ENCODE peak calls at places on chromosomes 3 and 15, in eight cellular contexts. N is left ventricle myocardium inferior, X is thyroid gland, F is spleen, U is K562, Y is lower lobe of right lung, E is heart left ventricle, Z is Panc1. C is an unnamed sample. For H3K4me1, the result is how much of the 10 kb centered on the place peaks cover.

GRCh38 chr3:171204942-171205341 is 178.4 kb upstream of the SLC2A2 start:
- DNase-seq in Y (no peak), U (no peak), N (no peak), X (no peak), F (no peak), E (no peak), Z (no peak), C (no peak)

GRCh38 chr3:53162672-53163458 is 1.9 kb downstream of the PRKCD start:
- DNase-seq in Z (no peak), X (peak), Y (no peak), E (no peak), N (no peak), U (peak), F (peak), C (no peak)

GRCh38 chr3:101603184-101603583 is 29.2 kb downstream of the PCNP start:
- DNase-seq in Z (no peak), F (no peak), X (no peak), U (no peak), E (no peak), Y (no peak), N (no peak), C (no peak)

GRCh38 chr3:134255399-134255798 is 4.7 kb upstream of the RYK start:
- DNase-seq in X (no peak), E (no peak), Z (no peak), Y (no peak), F (no peak), N (no peak), U (no peak), C (no peak)

GRCh38 chr15:31824009-31824408 is 206.3 kb upstream of the CHRNA7 start:
- DNase-seq in F (no peak), X (no peak), Z (no peak), N (no peak), U (no peak), Y (no peak), E (no peak), C (no peak)

GRCh38 chr15:93135997-93136397 is 47.0 kb upstream of the RGMA start:
- DNase-seq in F (no peak), Y (no peak), U (no peak), N (no peak), E (no peak), Z (no peak), X (no peak), C (no peak)

GRCh38 chr3:5095879-5096278 is 26.2 kb upstream of the ARL8B start:
- DNase-seq in F (no peak), U (no peak), E (peak), X (no peak), Y (no peak), N (peak), Z (no peak), C (no peak)

GRCh38 chr3:11607816-11608215 is 35.9 kb downstream of the VGLL4 start:
- DNase-seq in Y (no peak), F (no peak), N (no peak), E (no peak), Z (no peak), U (peak), X (no peak), C (no peak)

GRCh38 chr3:105274958-105275357 is 91.8 kb upstream of the ALCAM start:
- DNase-seq in Z (no peak), X (no peak), F (no peak), Y (no peak), N (no peak), U (no peak), E (no peak), C (no peak)

GRCh38 chr3:120200836-120201235 is 84.2 kb downstream of the GPR156 start:
- DNase-seq in Z (no peak), F (no peak), X (no peak), U (no peak), E (no peak), Y (no peak), N (no peak), C (no peak)

GRCh38 chr3:45981321-45982038 is 14.1 kb downstream of the FYCO1 start:
- DNase-seq in F (no peak), U (peak), X (peak), Y (no peak), Z (no peak), N (no peak), E (no peak), C (no peak)

GRCh38 chr15:63481105-63481810 is 23.1 kb upstream of the USP3 start:
- DNase-seq in Z (no peak), F (no peak), X (no peak), U (no peak), N (no peak), E (no peak), Y (no peak), C (no peak)

GRCh38 chr15:52163321-52164190 is 27.6 kb downstream of the GNB5 start:
- DNase-seq in F (no peak), Z (no peak), U (peak), E (no peak), N (no peak), X (no peak), Y (no peak), C (no peak)

GRCh38 chr3:140809326-140809725 is 131.5 kb downstream of the TRIM42 start:
- DNase-seq in N (no peak), U (no peak), E (no peak), Z (no peak), Y (no peak), X (no peak), F (no peak), C (no peak)
- H3K27ac ChIP-seq in N (no peak), U (no peak), E (no peak), Z (no peak), Y (no peak), X (no peak), F (no peak), C (no peak)

GRCh38 chr3:41200669-41201021 is 1.3 kb downstream of the CTNNB1 start:
- DNase-seq in E (no peak), U (peak), X (peak), Z (no peak), F (no peak), N (no peak), Y (no peak), C (no peak)

GRCh38 chr3:41205591-41205990 is 6.3 kb downstream of the CTNNB1 start:
- DNase-seq in Y (no peak), U (no peak), E (no peak), F (no peak), N (no peak), X (no peak), Z (no peak), C (no peak)

GRCh38 chr3:41204369-41204768 is 5.1 kb downstream of the CTNNB1 start:
- DNase-seq in X (no peak), Y (no peak), F (no peak), N (no peak), U (no peak), Z (no peak), E (no peak), C (no peak)

GRCh38 chr3:41202075-41202833 is 2.9 kb downstream of the CTNNB1 start:
- DNase-seq in U (no peak), X (no peak), Y (no peak), E (no peak), F (no peak), N (no peak), Z (no peak), C (no peak)

DNA sequence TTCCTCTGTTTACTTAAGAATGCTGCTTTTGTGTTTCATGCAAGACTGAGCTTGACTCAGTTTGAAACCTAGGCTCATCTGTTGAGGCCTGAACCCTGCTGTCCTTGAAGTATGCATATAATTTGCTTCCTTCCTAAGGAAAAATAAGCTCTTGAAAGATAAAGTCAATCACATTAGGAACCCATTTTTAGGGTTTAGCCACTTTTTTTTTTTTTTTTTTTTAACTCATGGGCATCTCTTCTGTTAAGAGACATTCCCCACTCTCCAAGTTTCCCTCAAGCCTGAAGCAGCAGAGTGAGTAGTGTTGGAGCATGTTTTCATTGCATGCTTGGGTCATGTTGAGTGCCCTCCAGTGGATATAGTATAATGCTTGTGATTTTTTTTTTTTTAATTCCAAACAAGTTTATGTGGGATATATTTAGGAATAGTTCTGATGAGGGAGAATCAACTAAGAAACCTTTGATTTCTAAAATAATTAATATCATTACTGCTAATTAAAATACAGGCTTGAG is 3.6 kb downstream of the CTNNB1 start:
- DNase-seq in U (no peak), F (no peak), Y (no peak), X (peak), Z (no peak), E (no peak), N (no peak), C (no peak)
- TF ChIP-seq CTCF in U (peak), F (no peak), Y (peak), X (no peak), Z (peak), E (no peak), N (peak), C (peak)

GRCh38 chr3:114502204-114502603 is 208.4 kb downstream of the TIGIT start:
- DNase-seq in N (no peak), E (no peak), U (no peak), X (no peak), F (no peak), Z (no peak), Y (no peak), C (no peak)
- H3K4me1 ChIP-seq in N (half or more), E (under half), U (under half), X (under half), F (under half), Z (under half), Y (under half), C (under half)

DNA sequence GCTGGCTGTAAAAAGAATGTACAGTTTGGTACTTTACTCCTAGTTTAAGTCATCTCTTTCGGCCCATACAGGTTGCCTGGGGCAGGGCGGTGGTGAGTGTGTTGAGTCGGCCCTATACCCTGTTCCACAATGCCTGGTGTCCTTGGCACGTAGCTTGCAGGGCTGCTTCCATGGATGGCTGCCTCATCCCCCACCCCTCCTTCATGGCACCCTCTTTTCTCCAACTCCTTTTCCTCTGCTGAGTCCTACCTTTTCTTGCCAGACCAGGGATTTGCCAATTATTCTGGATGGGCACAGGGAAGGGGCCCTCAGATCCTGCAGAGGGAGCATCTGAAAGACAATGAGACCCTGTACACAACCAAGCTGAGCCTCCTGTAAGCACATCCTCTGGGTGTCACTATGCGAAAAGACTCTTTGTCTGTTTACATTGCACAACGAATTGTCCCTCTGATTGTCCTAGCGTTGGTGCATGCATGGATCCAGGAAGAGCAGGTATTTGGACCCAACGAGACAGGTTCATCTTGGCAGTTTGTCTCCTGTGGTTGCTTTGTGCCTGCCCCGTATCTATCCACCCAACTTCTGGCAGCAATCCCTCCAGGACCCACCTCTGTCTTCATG is 73.6 kb upstream of the CGNL1 start:
- DNase-seq in U (no peak), Y (no peak), X (no peak), F (no peak), N (no peak), E (no peak), Z (no peak), C (no peak)
- H3K27ac ChIP-seq in U (no peak), Y (no peak), X (no peak), F (no peak), N (no peak), E (no peak), Z (no peak), C (no peak)

GRCh38 chr3:139236336-139236735 is 107.5 kb upstream of the MRPS22 start:
- DNase-seq in N (no peak), X (no peak), Y (no peak), F (no peak), E (no peak), Z (no peak), U (no peak), C (no peak)

GRCh38 chr3:139238281-139239030 is 105.4 kb upstream of the MRPS22 start:
- DNase-seq in N (no peak), X (no peak), E (no peak), F (no peak), Z (no peak), U (no peak), Y (no peak), C (no peak)

DNA sequence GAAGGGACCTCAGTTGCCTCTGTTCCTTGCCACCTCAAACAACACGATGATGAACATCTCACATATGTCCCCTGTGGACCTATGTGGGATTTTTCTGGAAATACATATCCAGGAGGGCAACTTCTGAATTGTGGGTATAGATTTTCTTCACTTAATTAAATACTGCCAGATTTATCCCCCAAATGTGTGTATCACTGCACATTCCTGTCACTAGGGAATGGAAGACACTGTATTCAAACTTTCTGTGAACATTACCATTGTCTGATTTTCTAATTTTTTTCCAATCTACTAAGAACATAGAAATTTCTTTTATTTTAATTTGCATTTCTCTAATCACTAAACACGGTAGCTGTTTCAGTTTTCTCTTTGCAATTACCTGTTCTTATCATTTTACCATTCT is 102.0 kb upstream of the MRPS22 start:
- DNase-seq in F (no peak), U (no peak), E (no peak), Y (no peak), N (no peak), Z (no peak), X (no peak), C (no peak)
- TF ChIP-seq CTCF in F (no peak), U (no peak), E (no peak), Y (no peak), N (no peak), Z (peak), X (no peak), C (no peak)

GRCh38 chr15:57048930-57049550 is 130.6 kb downstream of the TCF12 start:
- DNase-seq in X (no peak), E (no peak), U (no peak), F (no peak), N (no peak), Y (no peak), Z (no peak), C (no peak)

GRCh38 chr15:57056357-57056756 is 137.9 kb downstream of the TCF12 start:
- DNase-seq in N (no peak), X (no peak), U (no peak), Y (no peak), E (no peak), Z (no peak), F (no peak), C (no peak)

GRCh38 chr15:57057134-57057930 is 138.9 kb downstream of the TCF12 start:
- DNase-seq in U (no peak), Y (no peak), E (no peak), F (no peak), Z (no peak), N (no peak), X (no peak), C (no peak)

GRCh38 chr15:57053470-57053869 is 135.0 kb downstream of the TCF12 start:
- DNase-seq in Y (no peak), X (no peak), E (no peak), F (no peak), N (no peak), Z (no peak), U (no peak), C (no peak)

GRCh38 chr15:57054351-57054750 is 135.9 kb downstream of the TCF12 start:
- DNase-seq in F (no peak), N (no peak), X (no peak), U (no peak), Z (no peak), Y (no peak), E (no peak), C (no peak)
- H3K4me1 ChIP-seq in F (under half), N (half or more), X (under half), U (under half), Z (under half), Y (under half), E (under half), C (under half)

GRCh38 chr3:37812497-37812896 is 49.2 kb upstream of the CTDSPL start:
- DNase-seq in X (peak), U (no peak), F (no peak), N (peak), Z (no peak), Y (no peak), E (no peak), C (no peak)
- H3K27ac ChIP-seq in X (peak), U (no peak), F (no peak), N (peak), Z (no peak), Y (no peak), E (peak), C (peak)

GRCh38 chr15:36897834-36898233 is 202.5 kb downstream of the MEIS2 start:
- DNase-seq in Z (no peak), N (no peak), E (no peak), U (no peak), X (no peak), F (no peak), Y (no peak), C (no peak)

GRCh38 chr15:36898522-36899126 is 201.7 kb downstream of the MEIS2 start:
- DNase-seq in E (no peak), N (no peak), Y (no peak), F (no peak), U (no peak), X (no peak), Z (no peak), C (no peak)

GRCh38 chr15:36894062-36894461 is 206.3 kb downstream of the MEIS2 start:
- DNase-seq in U (no peak), Z (no peak), Y (no peak), X (no peak), N (no peak), E (no peak), F (no peak), C (no peak)

GRCh38 chr15:36899696-36900095 is 200.7 kb downstream of the MEIS2 start:
- DNase-seq in Z (no peak), E (no peak), U (no peak), N (no peak), X (no peak), Y (no peak), F (no peak), C (no peak)

GRCh38 chr15:36896949-36897348 is 203.4 kb downstream of the MEIS2 start:
- DNase-seq in U (no peak), X (no peak), F (no peak), Y (no peak), N (no peak), E (no peak), Z (no peak), C (no peak)
- TF ChIP-seq CTCF in U (no peak), X (no peak), F (no peak), Y (no peak), N (no peak), E (no peak), Z (no peak), C (no peak)

GRCh38 chr15:40900256-40901052 is 6.2 kb downstream of the VPS18 start:
- DNase-seq in F (peak), X (no peak), U (no peak), E (no peak), Y (no peak), Z (no peak), N (no peak), C (no peak)

GRCh38 chr15:40902605-40903561 is 8.6 kb downstream of the VPS18 start:
- DNase-seq in X (no peak), N (peak), Y (peak), Z (no peak), E (no peak), F (peak), U (no peak), C (no peak)

GRCh38 chr15:40904552-40905201 is 10.4 kb downstream of the VPS18 start:
- DNase-seq in E (no peak), F (peak), Z (no peak), Y (no peak), U (no peak), X (no peak), N (no peak), C (no peak)

GRCh38 chr15:40899536-40900207 is 5.4 kb downstream of the VPS18 start:
- DNase-seq in F (peak), Z (no peak), X (no peak), N (no peak), U (no peak), E (no peak), Y (no peak), C (no peak)

DNA sequence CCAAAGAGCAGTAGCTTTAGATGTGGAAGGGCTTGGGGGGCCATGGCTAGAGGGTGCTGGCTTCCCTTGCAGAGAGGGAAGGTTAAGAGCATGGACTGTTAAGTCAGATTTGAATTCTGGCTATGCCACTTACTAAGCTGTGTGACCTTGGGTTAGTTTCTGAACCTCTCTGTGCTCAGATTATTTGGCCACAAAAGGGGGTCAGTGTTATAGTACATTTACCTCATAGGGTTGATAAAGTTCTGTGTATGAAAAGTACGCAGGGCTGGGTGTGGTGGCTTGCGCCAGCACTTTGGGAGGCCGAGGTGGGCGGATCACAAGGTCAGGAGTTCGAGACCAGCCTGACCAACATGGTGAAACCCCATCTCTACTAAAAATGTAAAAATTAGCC is 6.8 kb downstream of the VPS18 start:
- DNase-seq in Y (no peak), Z (no peak), F (no peak), X (no peak), N (no peak), U (no peak), E (no peak), C (no peak)
- H3K4me1 ChIP-seq in Y (half or more), Z (under half), F (half or more), X (under half), N (half or more), U (under half), E (under half), C (under half)

GRCh38 chr15:101128696-101129095 is 123.2 kb downstream of the CHSY1 start:
- DNase-seq in Z (no peak), Y (no peak), X (no peak), U (no peak), F (peak), E (no peak), N (no peak), C (no peak)
- H3K27ac ChIP-seq in Z (peak), Y (no peak), X (no peak), U (no peak), F (no peak), E (no peak), N (no peak), C (peak)

C was measured in thoracic aorta.